ENCODE peak calls at places on chromosome 10, in five cellular contexts. V, D, T, W and L are unnamed samples.

GRCh38 chr10:127302343-127302742 is 106.0 kb upstream of the INSYN2A start:
- DNase-seq in V (no peak), D (no peak), T (no peak), W (no peak), L (no peak)

GRCh38 chr10:118835682-118836326 is 81.0 kb upstream of the CACUL1 start:
- DNase-seq in V (peak), D (peak), T (no peak), W (no peak), L (no peak)

GRCh38 chr10:62092301-62092990 is 176.2 kb downstream of the RTKN2 start:
- DNase-seq in V (no peak), D (no peak), T (no peak), W (no peak), L (no peak)

GRCh38 chr10:127216284-127216683 is 19.9 kb upstream of the INSYN2A start:
- DNase-seq in V (no peak), D (no peak), T (no peak), W (no peak), L (no peak)

GRCh38 chr10:76086571-76087260 is 655.3 kb downstream of the LRMDA start:
- DNase-seq in V (peak), D (peak), T (no peak), W (no peak), L (no peak)

GRCh38 chr10:98339790-98340189 is 71.8 kb upstream of the LOXL4 start:
- DNase-seq in V (no peak), D (no peak), T (no peak), W (peak), L (peak)

GRCh38 chr10:33664070-33664469 is 329.6 kb upstream of the NRP1 start:
- DNase-seq in V (no peak), D (no peak), T (no peak), W (no peak), L (no peak)

GRCh38 chr10:103843854-103844567 is 11.4 kb downstream of the SH3PXD2A start:
- DNase-seq in V (no peak), D (no peak), T (no peak), W (no peak), L (no peak)

GRCh38 chr10:112336556-112337201 is 37.2 kb upstream of the ACSL5 start:
- DNase-seq in V (no peak), D (peak), T (no peak), W (no peak), L (no peak)

GRCh38 chr10:34967411-34967880 is 122.7 kb downstream of the CUL2 start:
- DNase-seq in V (no peak), D (no peak), T (no peak), W (no peak), L (no peak)

GRCh38 chr10:47353351-47353750 is 5.2 kb downstream of the RBP3 start:
- DNase-seq in V (no peak), D (no peak), T (no peak), W (no peak), L (no peak)

GRCh38 chr10:75597691-75598455 is 166.4 kb downstream of the LRMDA start:
- DNase-seq in V (no peak), D (no peak), T (no peak), W (no peak), L (no peak)

GRCh38 chr10:118844731-118845573 is 90.2 kb upstream of the CACUL1 start:
- DNase-seq in V (no peak), D (peak), T (no peak), W (no peak), L (no peak)

GRCh38 chr10:76125900-76126299 is 694.5 kb downstream of the LRMDA start:
- DNase-seq in V (no peak), D (peak), T (no peak), W (no peak), L (no peak)

GRCh38 chr10:58937423-58937822 is 239.0 kb upstream of the PHYHIPL start:
- DNase-seq in V (no peak), D (no peak), T (no peak), W (no peak), L (no peak)

GRCh38 chr10:49387029-49387428 is 8.9 kb downstream of the DRGX start:
- DNase-seq in V (no peak), D (peak), T (no peak), W (no peak), L (no peak)

GRCh38 chr10:101137271-101137670 is 6.2 kb downstream of the TLX1 start:
- DNase-seq in V (no peak), D (no peak), T (no peak), W (no peak), L (no peak)

GRCh38 chr10:34489973-34490372 is 325.1 kb downstream of the PARD3 start:
- DNase-seq in V (no peak), D (peak), T (no peak), W (no peak), L (no peak)

GRCh38 chr10:63103971-63104409 is 29.1 kb upstream of the NRBF2 start:
- DNase-seq in V (no peak), D (no peak), T (no peak), W (peak), L (no peak)

GRCh38 chr10:5547934-5548660 is 23.3 kb downstream of the CALML3 start:
- DNase-seq in V (no peak), D (peak), T (no peak), W (no peak), L (no peak)

GRCh38 chr10:75870039-75870645 is 438.7 kb downstream of the LRMDA start:
- DNase-seq in V (no peak), D (peak), T (no peak), W (no peak), L (no peak)

GRCh38 chr10:22341190-22341935 is 3.9 kb upstream of the SPAG6 start:
- DNase-seq in V (no peak), D (no peak), T (no peak), W (no peak), L (no peak)

GRCh38 chr10:31745612-31746376 is 182.8 kb downstream of the ARHGAP12 start:
- DNase-seq in V (no peak), D (peak), T (no peak), W (peak), L (no peak)